ENCODE peak calls at places on chromosomes 7 and 10, in seven cellular contexts. L is CD4-positive, CD25-positive, alpha-beta regulatory T cell; K is pancreas; G is stimulated activated naive CD8-positive, alpha-beta T cell treated with anti-CD3 and anti-CD28 coated beads, Interleukin-15, Interleukin-2, amounts not matched to agents 100 U/mL and 50 U/mL, for 24 hours; Z is astrocyte; F is COR-L47; X is stomach. Y is an unnamed sample.

GRCh38 chr7:106657085-106657991 is 3.6 kb downstream of the CCDC71L start:
- DNase-seq in L (peak), K (no peak), X (no peak), G (no peak), F (no peak), Z (peak), Y (no peak)

GRCh38 chr7:832292-832967 is at the start of gene SUN1:
- DNase-seq in Z (peak), K (no peak), L (peak), G (peak), X (no peak), F (no peak), Y (no peak)

GRCh38 chr7:3978839-3979238 is 677.8 kb downstream of the SDK1 start:
- DNase-seq in X (no peak), Z (no peak), F (no peak), G (no peak), K (no peak), L (no peak), Y (no peak)

GRCh38 chr7:34453150-34453549 is 204.9 kb upstream of the NPSR1 start:
- DNase-seq in X (no peak), Z (peak), L (no peak), K (no peak), G (no peak), F (no peak), Y (no peak)

GRCh38 chr10:119030421-119031250 is 1.1 kb downstream of the NANOS1 start:
- DNase-seq in L (peak), X (peak), G (peak), Z (peak), K (peak), F (peak), Y (no peak)

GRCh38 chr7:29343379-29343778 is 148.8 kb downstream of the CHN2 start:
- DNase-seq in K (no peak), G (no peak), X (no peak), F (no peak), Z (no peak), L (no peak), Y (no peak)

GRCh38 chr10:51679841-51680240 is 19.6 kb downstream of the CSTF2T start:
- DNase-seq in X (no peak), G (no peak), F (no peak), Z (no peak), L (no peak), K (no peak), Y (no peak)

GRCh38 chr10:126846959-126847358 is 58.3 kb upstream of the DOCK1 start:
- DNase-seq in K (no peak), Z (no peak), L (no peak), F (no peak), G (no peak), X (no peak), Y (no peak)

GRCh38 chr7:12584940-12585339 is 14.4 kb downstream of the SCIN start:
- DNase-seq in X (no peak), L (no peak), K (no peak), F (no peak), G (no peak), Z (peak), Y (no peak)

GRCh38 chr7:134448359-134449229 is 10.3 kb downstream of the AKR1B1 start:
- DNase-seq in F (no peak), G (no peak), X (no peak), K (no peak), Z (peak), L (no peak), Y (no peak)

GRCh38 chr7:150368098-150368883 is at the start of gene REPIN1:
- DNase-seq in L (peak), Z (peak), G (peak), K (peak), X (peak), F (peak), Y (no peak)

GRCh38 chr7:73839743-73840714 is 2.3 kb downstream of the METTL27 start:
- DNase-seq in G (no peak), X (no peak), L (no peak), K (no peak), F (no peak), Z (no peak), Y (no peak)

GRCh38 chr10:75295901-75296441 is 60.2 kb upstream of the COMTD1 start:
- DNase-seq in Z (no peak), G (no peak), X (no peak), L (no peak), F (no peak), K (no peak), Y (no peak)

GRCh38 chr10:19983880-19984279 is 167.6 kb downstream of the PLXDC2 start:
- DNase-seq in F (no peak), X (no peak), G (no peak), L (no peak), K (no peak), Z (no peak), Y (no peak)

GRCh38 chr7:142807855-142808460 is 37.2 kb downstream of the PRSS2 start:
- DNase-seq in K (no peak), L (peak), X (no peak), Z (peak), F (no peak), G (peak), Y (no peak)

GRCh38 chr10:129097776-129098175 is 369.3 kb upstream of the MGMT start:
- DNase-seq in G (no peak), K (no peak), L (no peak), X (no peak), F (no peak), Z (no peak), Y (no peak)

GRCh38 chr7:51785171-51785570 is 468.6 kb upstream of the COBL start:
- DNase-seq in F (no peak), G (no peak), X (no peak), L (no peak), K (no peak), Z (no peak), Y (no peak)

GRCh38 chr10:72126184-72126871 is 38.0 kb upstream of the SPOCK2 start:
- DNase-seq in K (no peak), X (no peak), L (peak), G (no peak), Z (peak), F (no peak), Y (peak)